ENCODE peak calls at places on chromosomes 16 and 17, in five cellular contexts. I is T1000; Q is activated CD4-positive, alpha-beta T cell treated with anti-CD3 and anti-CD28 coated beads, Interleukin-2, amount 10 ng/mL, durations not matched to agents 7 days and 5 days; P is AG08395; W is stimulated activated CD4-positive, alpha-beta T cell treated with anti-CD3 and anti-CD28 coated beads, Interleukin-2, amount 100 ng/mL, for 48 hours. M is an unnamed sample.

GRCh38 chr16:23673971-23674614 is 4.6 kb upstream of the PLK1 start:
- DNase-seq in I (no peak), Q (no peak), P (no peak), W (no peak), M (no peak)

GRCh38 chr16:67537270-67537635 is 8.6 kb downstream of the RIPOR1 start:
- DNase-seq in I (no peak), Q (peak), P (peak), W (peak), M (no peak)

GRCh38 chr17:9880582-9880999 is 24.5 kb downstream of the RCVRN start:
- DNase-seq in I (no peak), Q (no peak), P (peak), W (no peak), M (no peak)

GRCh38 chr16:66165879-66166278 is 200.6 kb upstream of the CDH5 start:
- DNase-seq in I (no peak), Q (no peak), P (no peak), W (no peak), M (no peak)

GRCh38 chr16:83746611-83747010 is 61.2 kb upstream of the HSBP1 start:
- DNase-seq in I (no peak), Q (no peak), P (no peak), W (no peak), M (no peak)

GRCh38 chr17:75738218-75738802 is 17.1 kb downstream of the ITGB4 start:
- DNase-seq in I (no peak), Q (no peak), P (peak), W (no peak), M (no peak)

GRCh38 chr17:17900615-17901520 is 64.1 kb upstream of the SREBF1 start:
- DNase-seq in I (peak), Q (no peak), P (peak), W (no peak), M (peak)

GRCh38 chr17:28334176-28334575 is 1.1 kb downstream of the IFT20 start:
- DNase-seq in I (no peak), Q (no peak), P (no peak), W (no peak), M (no peak)

GRCh38 chr16:52976539-52977167 is 76.0 kb downstream of the CHD9NB start:
- DNase-seq in I (no peak), Q (no peak), P (peak), W (no peak), M (no peak)

GRCh38 chr16:50741225-50741807 is 570 bp upstream of the CYLD start:
- DNase-seq in I (no peak), Q (no peak), P (no peak), W (no peak), M (no peak)

GRCh38 chr16:3950343-3951193 is 70.1 kb upstream of the CREBBP start:
- DNase-seq in I (peak), Q (no peak), P (peak), W (no peak), M (peak)

GRCh38 chr16:11079657-11080187 is 135.4 kb downstream of the CLEC16A start:
- DNase-seq in I (peak), Q (no peak), P (peak), W (no peak), M (peak)

GRCh38 chr16:70453891-70454220 is 539 bp upstream of the FCSK start:
- DNase-seq in I (no peak), Q (no peak), P (peak), W (no peak), M (no peak)

GRCh38 chr16:56202036-56202435 is 10.7 kb downstream of the GNAO1 start:
- DNase-seq in I (no peak), Q (peak), P (no peak), W (no peak), M (no peak)

GRCh38 chr17:64978138-64978537 is 58.9 kb upstream of the LRRC37A3 start:
- DNase-seq in I (no peak), Q (no peak), P (no peak), W (no peak), M (no peak)

GRCh38 chr17:80822700-80823410 is 168.8 kb upstream of the CHMP6 start:
- DNase-seq in I (no peak), Q (no peak), P (no peak), W (no peak), M (no peak)

GRCh38 chr16:89172901-89173628 is 1.5 kb downstream of the CDH15 start:
- DNase-seq in I (no peak), Q (no peak), P (no peak), W (no peak), M (no peak)

GRCh38 chr16:53822936-53823529 is 119.1 kb downstream of the FTO start:
- DNase-seq in I (no peak), Q (peak), P (no peak), W (no peak), M (no peak)

GRCh38 chr16:86929149-86929871 is 351.0 kb downstream of the FOXL1 start:
- DNase-seq in I (peak), Q (no peak), P (peak), W (no peak), M (no peak)

GRCh38 chr17:34712481-34713195 is 133.3 kb downstream of the TMEM132E start:
- DNase-seq in I (no peak), Q (no peak), P (no peak), W (no peak), M (no peak)

GRCh38 chr16:81641403-81642106 is 137.5 kb upstream of the PLCG2 start:
- DNase-seq in I (no peak), Q (no peak), P (no peak), W (no peak), M (no peak)

M was measured in amniotic stem cell.